ENCODE peak calls at places on chromosome 15, in seven cellular contexts. Z is HepG2, R is GM12878, I is stomach, C is right atrium auricular region, Y is A673, V is cardiac muscle cell. E is an unnamed sample.

GRCh38 chr15:76501726-76502125 is 165.2 kb downstream of the ISL2 start:
- DNase-seq in Y (no peak), R (no peak), C (no peak), I (no peak), V (no peak), Z (no peak), E (no peak)

GRCh38 chr15:97759363-97759762 is 201.1 kb upstream of the ARRDC4 start:
- DNase-seq in V (peak; percentile 66), C (no peak), Z (no peak), R (no peak), Y (no peak), I (no peak), E (no peak)

GRCh38 chr15:90760661-90761232 is 43.6 kb downstream of the BLM start:
- DNase-seq in I (no peak), V (no peak), Z (no peak), C (no peak), Y (no peak), R (no peak), E (no peak)

GRCh38 chr15:61889706-61890105 is 170.5 kb downstream of the VPS13C start:
- DNase-seq in V (no peak), I (no peak), Z (no peak), R (no peak), C (no peak), Y (no peak), E (no peak)

GRCh38 chr15:93485922-93486327 is 396.9 kb upstream of the RGMA start:
- DNase-seq in Y (no peak), C (peak; percentile 72), R (no peak), Z (no peak), I (peak; percentile 58), V (no peak), E (no peak)

GRCh38 chr15:73476704-73477216 is 33.8 kb downstream of the REC114 start:
- DNase-seq in R (no peak), I (no peak), C (no peak), Z (no peak), Y (no peak), V (no peak), E (no peak)

GRCh38 chr15:56758770-56759449 is 25.6 kb upstream of the ZNF280D start:
- DNase-seq in Y (peak; percentile 27), I (no peak), C (no peak), V (peak; percentile 69), R (no peak), Z (no peak), E (no peak)

GRCh38 chr15:101266787-101267186 is 10.5 kb downstream of the SELENOS start:
- DNase-seq in Z (no peak), Y (no peak), V (no peak), C (no peak), R (no peak), I (no peak), E (no peak)

GRCh38 chr15:61879219-61879618 is 181.0 kb downstream of the VPS13C start:
- DNase-seq in C (no peak), V (no peak), Y (no peak), Z (peak; percentile 40), I (peak; percentile 53), R (no peak), E (no peak)

GRCh38 chr15:25763954-25764353 is 99.2 kb downstream of the ATP10A start:
- DNase-seq in V (no peak), C (peak; percentile 28), I (peak; percentile 16), Z (no peak), Y (no peak), R (no peak), E (no peak)

GRCh38 chr15:88939486-88939806 is 26.3 kb upstream of the MFGE8 start:
- DNase-seq in I (no peak), Y (no peak), V (peak; percentile 6), Z (no peak), R (no peak), C (no peak), E (no peak)

GRCh38 chr15:29920515-29920914 is 98.2 kb upstream of the TJP1 start:
- DNase-seq in C (no peak), V (no peak), Z (no peak), Y (no peak), I (peak; percentile 60), R (no peak), E (no peak)

GRCh38 chr15:78691167-78691872 is 50.3 kb upstream of the CHRNB4 start:
- DNase-seq in R (no peak), Y (no peak), I (peak; percentile 22), C (no peak), Z (no peak), V (peak; percentile 33), E (peak; percentile 33)

GRCh38 chr15:23877502-23878412 is 190.7 kb upstream of the NDN start:
- DNase-seq in C (no peak), I (peak; percentile 52), Y (peak; percentile 23), R (no peak), Z (peak; percentile 50), V (peak; percentile 11), E (peak; percentile 79)

GRCh38 chr15:68500363-68501317 is 68.7 kb upstream of the ITGA11 start:
- DNase-seq in R (no peak), Z (no peak), V (no peak), I (no peak), Y (no peak), C (no peak), E (no peak)

GRCh38 chr15:65404196-65404872 is 18.4 kb downstream of the IGDCC4 start:
- DNase-seq in V (no peak), I (no peak), R (no peak), Y (no peak), Z (no peak), C (no peak), E (no peak)

GRCh38 chr15:48754011-48754410 is 56.9 kb downstream of the CEP152 start:
- DNase-seq in V (no peak), Z (no peak), Y (peak; percentile 41), I (no peak), R (no peak), C (no peak), E (no peak)

GRCh38 chr15:78938608-78939488 is 6.0 kb downstream of the CTSH start:
- DNase-seq in V (no peak), Z (no peak), Y (no peak), I (no peak), R (peak; percentile 91), C (no peak), E (no peak)

GRCh38 chr15:94312946-94313345 is 81.6 kb downstream of the MCTP2 start:
- DNase-seq in V (peak; percentile 63), Y (no peak), Z (no peak), C (no peak), I (no peak), R (no peak), E (no peak)

GRCh38 chr15:85374831-85375230 is 5.6 kb upstream of the AKAP13 start:
- DNase-seq in R (no peak), V (no peak), Z (no peak), Y (peak; percentile 23), I (no peak), C (no peak), E (no peak)
- H3K36me3 ChIP-seq in R (no peaks in the 10 kb centered on the region), V (no peaks in the 10 kb centered on the region), Z (no peaks in the 10 kb centered on the region), Y (no peaks in the 10 kb centered on the region), I (no peaks in the 10 kb centered on the region), C (no peaks in the 10 kb centered on the region), E (no peaks in the 10 kb centered on the region)

DNA sequence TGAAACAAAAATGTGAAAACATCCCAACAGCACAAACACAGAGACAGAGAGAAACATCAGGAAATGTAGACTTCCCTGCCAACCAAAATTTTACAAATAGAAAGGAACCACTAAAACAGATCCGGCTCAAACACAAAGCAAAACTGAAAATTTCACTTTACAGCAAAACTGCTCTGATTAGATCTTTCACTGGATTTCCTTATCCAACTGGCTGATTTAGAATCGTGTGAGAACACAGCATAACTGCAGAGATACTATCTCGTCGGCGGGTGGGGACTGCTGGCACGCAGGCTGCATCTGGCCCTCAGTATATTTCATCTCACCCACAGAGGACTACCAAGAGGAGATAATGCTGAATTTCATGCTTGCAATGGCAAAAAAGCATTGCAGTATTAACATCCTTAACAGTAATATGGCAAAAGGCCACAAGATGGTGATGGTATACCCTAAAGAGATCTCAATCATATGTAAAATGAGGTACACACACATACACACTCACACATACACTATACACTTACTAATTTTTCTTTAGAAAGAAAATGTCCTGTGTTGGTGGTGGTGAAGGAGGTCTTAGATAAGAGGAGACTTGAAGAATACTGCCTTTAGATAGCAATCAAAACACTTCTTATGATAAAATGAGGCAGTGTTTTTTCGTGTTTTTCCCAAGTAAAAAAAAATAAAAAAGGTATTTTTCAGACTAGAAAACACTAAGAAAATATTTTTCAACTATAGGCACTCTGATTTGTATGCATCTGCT is 10.6 kb upstream of the LEO1 start:
- DNase-seq in V (peak; percentile 90), Z (peak; percentile 75), C (no peak), I (no peak), Y (peak; percentile 88), R (peak; percentile 92), E (peak; percentile 39)
- H3K4me3 ChIP-seq in V (no peak overlapping the region), Z (peak overlapping the region; percentile 28), C (no peak overlapping the region), I (no peak overlapping the region), Y (peak overlapping the region; percentile 10), R (peak overlapping the region; percentile 61), E (peak overlapping the region; percentile 32)

DNA sequence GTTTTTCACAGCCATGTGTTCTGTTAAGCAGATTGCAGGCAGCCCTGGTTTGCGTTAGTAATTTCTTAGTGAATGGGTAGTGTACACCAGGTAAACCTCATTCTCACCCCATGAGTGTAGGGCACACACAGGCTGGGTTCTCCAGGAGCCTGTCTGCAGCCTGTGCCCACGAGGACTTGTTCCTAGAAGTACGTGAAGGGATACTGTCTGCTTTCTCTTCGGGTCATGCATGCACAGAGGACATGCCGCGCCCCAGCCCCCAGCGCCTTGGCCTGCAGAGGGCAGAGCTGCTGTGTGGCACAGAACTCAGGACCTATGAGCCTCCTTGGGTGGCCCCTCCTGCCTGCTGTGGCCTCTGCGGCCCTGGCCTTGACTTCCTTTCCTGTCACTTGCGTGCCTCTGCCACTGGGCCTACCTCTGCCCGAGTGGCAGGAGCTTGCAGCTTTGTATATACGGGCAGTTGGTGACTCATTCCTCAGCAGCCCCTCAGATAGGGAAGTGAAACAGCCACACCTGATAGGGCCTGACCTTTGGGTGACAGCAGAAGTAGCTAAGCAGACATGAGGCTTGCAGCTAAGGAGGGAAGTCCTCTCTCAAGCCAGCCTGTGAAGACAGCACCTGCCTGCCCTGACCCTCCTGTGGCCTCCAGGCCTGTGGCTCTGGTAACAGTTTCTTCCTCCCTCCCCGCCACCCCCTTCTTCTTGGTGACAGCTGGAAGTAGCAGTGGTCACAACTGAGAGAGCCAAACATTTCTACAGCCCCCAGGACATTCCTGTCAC is 19.5 kb downstream of the PPCDC start:
- DNase-seq in R (peak; percentile 100), Y (no peak), C (peak; percentile 89), Z (peak; percentile 93), I (peak; percentile 86), V (peak; percentile 48), E (peak; percentile 60)
- H3K4me1 ChIP-seq in R (peaks cover 65% of the 10 kb centered on the region), Y (peaks cover 12% of the 10 kb centered on the region), C (no peaks in the 10 kb centered on the region), Z (peaks cover 76% of the 10 kb centered on the region), I (peaks cover 72% of the 10 kb centered on the region), V (peaks cover 55% of the 10 kb centered on the region), E (peaks cover 27% of the 10 kb centered on the region)

GRCh38 chr15:52350423-52350822 is 54.8 kb upstream of the MYO5C start:
- DNase-seq in C (no peak), Y (no peak), Z (peak; percentile 21), I (no peak), V (no peak), R (no peak), E (no peak)

GRCh38 chr15:52348056-52348745 is 52.6 kb upstream of the MYO5C start:
- DNase-seq in Y (no peak), Z (no peak), I (no peak), V (peak; percentile 47), R (no peak), C (no peak), E (no peak)

GRCh38 chr15:52351206-52351907 is 55.8 kb upstream of the MYO5C start:
- DNase-seq in R (no peak), Z (no peak), C (no peak), Y (no peak), I (no peak), V (peak; percentile 37), E (no peak)

GRCh38 chr15:52344592-52344991 is 49.0 kb upstream of the MYO5C start:
- DNase-seq in Z (no peak), I (no peak), V (no peak), C (no peak), R (no peak), Y (no peak), E (no peak)

GRCh38 chr15:52349062-52349700 is 53.6 kb upstream of the MYO5C start:
- DNase-seq in Z (no peak), V (no peak), R (no peak), C (no peak), I (no peak), Y (no peak), E (no peak)
- H3K36me3 ChIP-seq in Z (no peaks in the 10 kb centered on the region), V (peaks cover 10% of the 10 kb centered on the region), R (peaks cover 32% of the 10 kb centered on the region), C (peaks cover 32% of the 10 kb centered on the region), I (peaks cover 74% of the 10 kb centered on the region), Y (no peaks in the 10 kb centered on the region), E (no peaks in the 10 kb centered on the region)

E was measured in BE2C.